ENCODE peak calls at places on chromosomes 1 and 21, in seven cellular contexts. J, E, W, G, Q, I and L are unnamed samples.
A peak's percentile ranks its signal among the peaks of the same experiment; 100 is the strongest.

GRCh38 chr1:203870256-203870655 is 8.9 kb downstream of the SNRPE start:
- DNase-seq in E (no peak), I (no peak), J (peak; percentile 22), Q (no peak), W (no peak), G (no peak), L (no peak)

GRCh38 chr1:90402893-90403849 is 313.9 kb downstream of the BARHL2 start:
- DNase-seq in G (no peak), J (peak; percentile 97), Q (no peak), I (no peak), W (peak; percentile 88), E (peak; percentile 94), L (peak; percentile 93)

GRCh38 chr1:117106478-117106877 is 15.1 kb downstream of the TRIM45 start:
- DNase-seq in J (no peak), G (no peak), W (no peak), I (no peak), Q (no peak), E (no peak), L (no peak)

GRCh38 chr1:90475623-90476022 is 241.5 kb downstream of the BARHL2 start:
- DNase-seq in Q (no peak), E (peak; percentile 2), W (no peak), G (no peak), J (peak; percentile 0), I (no peak), L (no peak)

GRCh38 chr1:239586128-239586527 is 199.8 kb downstream of the CHRM3 start:
- DNase-seq in Q (no peak), J (no peak), E (no peak), I (no peak), G (no peak), W (no peak), L (no peak)

GRCh38 chr1:174692313-174692712 is 244.5 kb downstream of the GPR52 start:
- DNase-seq in W (no peak), E (peak; percentile 7), J (peak; percentile 50), G (no peak), I (no peak), Q (no peak), L (no peak)

GRCh38 chr1:52426391-52426790 is 22.0 kb downstream of the PRPF38A start:
- DNase-seq in G (no peak), J (no peak), Q (no peak), I (no peak), W (no peak), E (no peak), L (no peak)

GRCh38 chr1:79568411-79568810 is 561.9 kb upstream of the ADGRL4 start:
- DNase-seq in J (peak; percentile 74), Q (no peak), I (no peak), W (no peak), E (no peak), G (no peak), L (no peak)

GRCh38 chr1:206560021-206560716 is 52.1 kb downstream of the EIF2D start:
- DNase-seq in J (peak; percentile 18), I (no peak), Q (no peak), G (no peak), W (peak; percentile 62), E (no peak), L (no peak)

DNA sequence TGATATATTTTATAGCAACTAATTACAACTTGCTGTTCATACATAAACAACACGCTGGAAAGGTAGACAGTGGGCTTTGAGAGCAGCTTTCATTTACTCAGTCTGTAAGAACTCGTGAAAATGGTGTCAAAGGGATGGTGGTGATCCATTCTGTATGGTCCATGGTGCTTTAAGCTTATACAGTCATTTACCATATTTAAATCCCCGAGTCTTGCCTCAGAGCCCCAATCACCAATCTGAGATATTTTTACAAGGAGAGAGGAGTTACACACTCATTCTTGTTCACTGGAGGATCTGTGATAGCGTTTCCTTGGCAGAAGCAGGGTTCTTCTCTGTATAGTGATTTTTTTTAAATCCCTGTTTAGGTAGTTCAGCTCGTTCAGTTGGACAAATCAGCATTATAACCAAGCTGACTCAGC is 694.6 kb downstream of the USP25 start:
- DNase-seq in Q (no peak), J (peak; percentile 75), W (no peak), G (no peak), I (no peak), E (no peak), L (peak; percentile 20)
- H3K4me3 ChIP-seq in Q (peak overlapping the region; percentile 42), J (no peak overlapping the region), W (no peak overlapping the region), G (no peak overlapping the region), I (no peak overlapping the region), E (no peak overlapping the region), L (no peak overlapping the region)

GRCh38 chr1:157302724-157303123 is 164.5 kb upstream of the ETV3 start:
- DNase-seq in W (no peak), E (no peak), G (no peak), J (no peak), Q (no peak), I (no peak), L (no peak)
- H3K36me3 ChIP-seq in W (no peaks in the 10 kb centered on the region), E (no peaks in the 10 kb centered on the region), G (no peaks in the 10 kb centered on the region), J (no peaks in the 10 kb centered on the region), Q (no peaks in the 10 kb centered on the region), I (no peaks in the 10 kb centered on the region), L (no peaks in the 10 kb centered on the region)

DNA sequence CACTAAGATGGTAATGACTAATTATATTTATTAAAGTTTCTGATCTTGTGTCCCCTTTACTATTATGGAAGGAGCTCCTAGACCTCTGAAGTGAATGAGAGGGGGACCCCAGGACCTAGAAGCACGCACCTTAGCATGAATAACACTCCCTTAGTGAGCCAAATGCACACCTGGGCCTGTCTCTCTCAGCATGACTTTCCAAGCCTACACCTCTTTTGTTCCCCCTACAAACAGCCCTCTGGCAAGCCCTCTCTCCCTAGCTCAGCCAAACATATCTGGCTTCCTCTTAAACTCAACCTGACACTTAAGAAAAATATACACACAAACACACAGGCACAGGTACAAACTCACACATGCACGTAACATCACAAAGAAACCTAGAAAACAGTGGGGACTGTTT is 7.3 kb upstream of the CTH start:
- DNase-seq in G (no peak), W (no peak), Q (no peak), I (no peak), J (no peak), E (no peak), L (no peak)
- H3K4me3 ChIP-seq in G (no peak overlapping the region), W (no peak overlapping the region), Q (no peak overlapping the region), I (no peak overlapping the region), J (no peak overlapping the region), E (no peak overlapping the region), L (no peak overlapping the region)

GRCh38 chr21:33434770-33435360 is 31.7 kb downstream of the IFNGR2 start:
- DNase-seq in E (no peak), Q (no peak), W (no peak), G (no peak), J (peak; percentile 90), I (no peak), L (no peak)

GRCh38 chr21:33430858-33431257 is 27.6 kb downstream of the IFNGR2 start:
- DNase-seq in G (no peak), W (no peak), Q (no peak), E (no peak), J (no peak), I (no peak), L (no peak)

GRCh38 chr21:33433001-33433400 is 29.8 kb downstream of the IFNGR2 start:
- DNase-seq in I (no peak), E (no peak), J (no peak), Q (no peak), G (no peak), W (no peak), L (no peak)

GRCh38 chr21:33433425-33434114 is 30.4 kb downstream of the IFNGR2 start:
- DNase-seq in W (no peak), J (no peak), G (no peak), Q (no peak), I (no peak), E (no peak), L (no peak)

GRCh38 chr21:33432496-33432895 is 29.3 kb downstream of the IFNGR2 start:
- DNase-seq in I (no peak), W (no peak), E (no peak), G (no peak), J (no peak), Q (no peak), L (no peak)
- H3K36me3 ChIP-seq in I (peaks cover 57% of the 10 kb centered on the region), W (peaks cover 3% of the 10 kb centered on the region), E (peaks cover 18% of the 10 kb centered on the region), G (peaks cover 35% of the 10 kb centered on the region), J (peaks cover 62% of the 10 kb centered on the region), Q (peaks cover 64% of the 10 kb centered on the region), L (peaks cover 59% of the 10 kb centered on the region)

GRCh38 chr1:30749691-30750583 is 7.6 kb downstream of the LAPTM5 start:
- DNase-seq in G (peak; percentile 86), I (peak; percentile 61), W (no peak), J (no peak), Q (no peak), E (no peak), L (no peak)
- H3K4me3 ChIP-seq in G (peak overlapping the region; percentile 48), I (peak overlapping the region; percentile 35), W (no peak overlapping the region), J (no peak overlapping the region), Q (no peak overlapping the region), E (no peak overlapping the region), L (no peak overlapping the region)

DNA sequence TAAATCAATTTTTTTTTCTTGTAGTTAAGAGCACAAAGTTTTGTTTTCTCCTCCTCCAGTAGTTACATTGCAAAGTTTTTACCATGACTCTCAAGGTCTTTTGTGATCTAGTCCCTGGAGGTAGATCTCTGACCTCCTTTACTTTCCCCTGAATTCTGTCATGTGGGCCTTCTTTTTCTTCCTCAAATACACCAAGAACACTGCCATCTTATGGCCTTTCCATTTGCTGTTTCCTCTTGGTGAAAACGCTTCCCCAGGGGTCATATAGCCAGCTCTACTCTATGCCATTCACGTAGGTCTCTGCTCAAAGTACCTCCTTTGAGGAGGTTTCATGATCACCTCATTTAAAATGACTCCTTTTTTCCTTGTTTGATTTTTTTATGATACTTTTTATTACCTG is 2.7 kb downstream of the DDX20 start:
- DNase-seq in I (no peak), W (no peak), J (no peak), Q (no peak), G (no peak), E (no peak), L (no peak)
- H3K36me3 ChIP-seq in I (peaks cover 33% of the 10 kb centered on the region), W (peaks cover 5% of the 10 kb centered on the region), J (peaks cover 44% of the 10 kb centered on the region), Q (peaks cover 17% of the 10 kb centered on the region), G (peaks cover 35% of the 10 kb centered on the region), E (peaks cover 36% of the 10 kb centered on the region), L (peaks cover 46% of the 10 kb centered on the region)

GRCh38 chr1:10980094-10980577 is 32.3 kb upstream of the TARDBP start:
- DNase-seq in I (no peak), W (peak; percentile 95), Q (peak; percentile 90), E (no peak), J (peak; percentile 83), G (no peak), L (peak; percentile 89)
- H3K4me3 ChIP-seq in I (no peak overlapping the region), W (no peak overlapping the region), Q (peak overlapping the region; percentile 33), E (no peak overlapping the region), J (no peak overlapping the region), G (no peak overlapping the region), L (peak overlapping the region; percentile 13)